ENCODE peak calls at places on chromosomes 11 and 22, in five cellular contexts. U is stimulated activated CD4-positive, alpha-beta T cell treated with anti-CD3 and anti-CD28 coated beads, Interleukin-12 subunit alpha, Interleukin-12 subunit beta, amount 100 ng/mL, for 48 hours; I is Daoy; O is activated CD8-positive, alpha-beta T cell treated with anti-CD3 and anti-CD28 coated beads, Interleukin-2, amount 10 ng/mL, durations not matched to agents 7 days and 5 days; E is NCI-H146. X is an unnamed sample.

GRCh38 chr11:64553554-64554201 is 37.3 kb upstream of the SLC22A12 start:
- DNase-seq in U (peak), I (peak), E (peak), O (peak), X (no peak)

GRCh38 chr22:41917375-41917905 is 2.6 kb upstream of the SHISA8 start:
- DNase-seq in U (no peak), O (no peak), E (peak), I (no peak), X (no peak)

GRCh38 chr11:69385466-69385820 is 91.5 kb downstream of the MYEOV start:
- DNase-seq in U (no peak), I (no peak), E (no peak), O (no peak), X (no peak)

GRCh38 chr11:120205596-120206161 is 5.2 kb upstream of the OAF start:
- DNase-seq in E (no peak), U (no peak), O (no peak), I (peak), X (no peak)

GRCh38 chr11:68374531-68374930 is 62.1 kb downstream of the LRP5 start:
- DNase-seq in I (no peak), U (no peak), E (no peak), O (no peak), X (no peak)

GRCh38 chr11:40168461-40168860 is 1291.0 kb downstream of the LRRC4C start:
- DNase-seq in U (no peak), I (no peak), O (no peak), E (no peak), X (no peak)

GRCh38 chr22:40083794-40084193 is 89.0 kb downstream of the FAM83F start:
- DNase-seq in E (no peak), U (no peak), O (no peak), I (no peak), X (no peak)

GRCh38 chr11:7533199-7534029 is 19.6 kb downstream of the PPFIBP2 start:
- DNase-seq in O (no peak), I (no peak), E (no peak), U (no peak), X (no peak)

GRCh38 chr11:95100191-95100648 is 10.6 kb downstream of the ENDOD1 start:
- DNase-seq in U (no peak), E (no peak), O (no peak), I (no peak), X (no peak)

GRCh38 chr11:65615950-65616574 is 486 bp downstream of the PCNX3 start:
- DNase-seq in E (peak), I (peak), U (no peak), O (no peak), X (no peak)

GRCh38 chr11:106475181-106475580 is 397.7 kb downstream of the AASDHPPT start:
- DNase-seq in E (no peak), U (no peak), I (no peak), O (no peak), X (no peak)

GRCh38 chr11:103234974-103235373 is 125.7 kb downstream of the DYNC2H1 start:
- DNase-seq in E (no peak), I (no peak), U (no peak), O (no peak), X (no peak)

GRCh38 chr11:113043704-113044103 is 82.5 kb downstream of the NCAM1 start:
- DNase-seq in O (no peak), E (no peak), U (no peak), I (no peak), X (no peak)

GRCh38 chr11:72642815-72643511 is 31.3 kb downstream of the PDE2A start:
- DNase-seq in E (peak), I (peak), U (peak), O (peak), X (peak)

GRCh38 chr11:36131719-36132349 is 157.4 kb downstream of the COMMD9 start:
- DNase-seq in U (no peak), O (peak), I (peak), E (peak), X (no peak)

GRCh38 chr22:32042924-32043323 is at the start of gene SLC5A1:
- DNase-seq in I (no peak), O (no peak), U (no peak), E (peak), X (peak)

GRCh38 chr11:8283510-8284272 is 20.0 kb upstream of the LMO1 start:
- DNase-seq in E (peak), U (no peak), O (no peak), I (no peak), X (peak)

GRCh38 chr11:125276635-125277008 is 112.1 kb downstream of the PKNOX2 start:
- DNase-seq in O (no peak), I (no peak), E (no peak), U (no peak), X (no peak)

GRCh38 chr11:13210424-13210823 is 67.2 kb upstream of the BMAL1 start:
- DNase-seq in I (peak), E (peak), O (peak), U (no peak), X (peak)

GRCh38 chr11:27241316-27242122 is 121.5 kb downstream of the CCDC34 start:
- DNase-seq in U (no peak), O (no peak), I (peak), E (no peak), X (no peak)

GRCh38 chr11:102467080-102467708 is 14.6 kb upstream of the TMEM123 start:
- DNase-seq in I (no peak), U (no peak), E (no peak), O (no peak), X (no peak)

GRCh38 chr11:130216591-130217132 is 57.1 kb downstream of the ST14 start:
- DNase-seq in U (no peak), I (no peak), E (no peak), O (no peak), X (no peak)

GRCh38 chr22:46082633-46083032 is 67.7 kb upstream of the PPARA start:
- DNase-seq in I (no peak), E (no peak), O (no peak), U (no peak), X (no peak)

GRCh38 chr11:118915941-118916841 is 9.5 kb downstream of the BCL9L start:
- DNase-seq in O (no peak), I (no peak), E (no peak), U (no peak), X (no peak)

GRCh38 chr11:102724904-102725515 is at the start of gene MMP8:
- DNase-seq in E (no peak), I (no peak), O (no peak), U (no peak), X (no peak)

GRCh38 chr11:69000831-69001245 is 12.2 kb downstream of the MRGPRF start:
- DNase-seq in I (peak), E (no peak), O (no peak), U (no peak), X (no peak)

GRCh38 chr11:18105802-18106574 is at the start of gene SAAL1:
- DNase-seq in O (peak), I (peak), U (peak), E (peak), X (peak)

GRCh38 chr22:37626144-37626543 is 13.3 kb upstream of the SH3BP1 start:
- DNase-seq in O (no peak), U (no peak), I (peak), E (no peak), X (no peak)

GRCh38 chr22:20591660-20592310 is 84.4 kb downstream of the MED15 start:
- DNase-seq in E (peak), I (peak), O (no peak), U (no peak), X (peak)

GRCh38 chr11:24617856-24618255 is 121.0 kb downstream of the LUZP2 start:
- DNase-seq in I (no peak), U (no peak), O (no peak), E (no peak), X (no peak)

GRCh38 chr11:110525883-110526282 is 96.1 kb downstream of the FDX1 start:
- DNase-seq in E (no peak), U (no peak), I (no peak), O (no peak), X (peak)

GRCh38 chr22:23678133-23678532 is 12.7 kb upstream of the RGL4 start:
- DNase-seq in U (no peak), O (no peak), E (no peak), I (no peak), X (no peak)

GRCh38 chr22:20979243-20979809 is 2.8 kb upstream of the LZTR1 start:
- DNase-seq in U (peak), E (peak), O (peak), I (no peak), X (no peak)